ENCODE peak calls at places on chromosomes 13 and 19, in five cellular contexts. V is endodermal cell; E is ELF-1; W is nucleus accumbens; P is stimulated activated CD4-positive, alpha-beta T cell treated with anti-CD3 and anti-CD28 coated beads, TNF-alpha, amount 100 ng/mL, for 1 hour. T is an unnamed sample.

GRCh38 chr13:51763486-51763885 is 40.5 kb downstream of the DHRS12 start:
- DNase-seq in V (no peak), E (no peak), W (no peak), P (no peak), T (peak)

GRCh38 chr13:31431722-31432137 is 232.0 kb downstream of the B3GLCT start:
- DNase-seq in V (peak), E (peak), W (no peak), P (no peak), T (peak)

GRCh38 chr19:35639321-35639639 is 2.3 kb upstream of the ETV2 start:
- DNase-seq in V (no peak), E (no peak), W (no peak), P (no peak), T (no peak)

GRCh38 chr13:69904784-69905183 is 202.8 kb upstream of the ATXN8OS start:
- DNase-seq in V (no peak), E (no peak), W (no peak), P (no peak), T (no peak)

GRCh38 chr13:110650436-110650835 is 35.1 kb downstream of the NAXD start:
- DNase-seq in V (peak), E (no peak), W (no peak), P (no peak), T (no peak)

GRCh38 chr13:60933638-60934037 is 482.0 kb downstream of the PCDH20 start:
- DNase-seq in V (no peak), E (no peak), W (no peak), P (no peak), T (no peak)

GRCh38 chr19:11164879-11165406 is 9.4 kb upstream of the SPC24 start:
- DNase-seq in V (no peak), E (no peak), W (peak), P (no peak), T (no peak)

GRCh38 chr13:66933994-66934393 is 296.1 kb downstream of the PCDH9 start:
- DNase-seq in V (no peak), E (no peak), W (peak), P (no peak), T (no peak)

GRCh38 chr19:4284176-4284958 is 5.3 kb downstream of the SHD start:
- DNase-seq in V (peak), E (peak), W (no peak), P (no peak), T (peak)

GRCh38 chr19:30471441-30471840 is 99.3 kb downstream of the ZNF536 start:
- DNase-seq in V (no peak), E (no peak), W (no peak), P (no peak), T (no peak)

GRCh38 chr19:852136-853013 is at the start of gene ELANE:
- DNase-seq in V (no peak), E (no peak), W (no peak), P (no peak), T (no peak)

GRCh38 chr13:28245465-28245864 is 107.1 kb downstream of the PAN3 start:
- DNase-seq in V (no peak), E (no peak), W (no peak), P (no peak), T (no peak)

GRCh38 chr13:27359203-27359821 is 65.1 kb upstream of the GTF3A start:
- DNase-seq in V (peak), E (peak), W (peak), P (no peak), T (peak)

GRCh38 chr19:955803-956746 is 28.1 kb upstream of the WDR18 start:
- DNase-seq in V (no peak), E (peak), W (no peak), P (no peak), T (peak)

GRCh38 chr13:99227909-99228688 is 27.4 kb downstream of the UBAC2 start:
- DNase-seq in V (no peak), E (no peak), W (no peak), P (no peak), T (no peak)

GRCh38 chr13:99282264-99283231 is 24.4 kb upstream of the GPR18 start:
- DNase-seq in V (no peak), E (no peak), W (no peak), P (no peak), T (no peak)

GRCh38 chr13:42380420-42381164 is 108.6 kb downstream of the AKAP11 start:
- DNase-seq in V (no peak), E (no peak), W (no peak), P (no peak), T (no peak)

GRCh38 chr19:7191946-7192691 is 102.1 kb downstream of the INSR start:
- DNase-seq in V (no peak), E (no peak), W (no peak), P (no peak), T (no peak)

GRCh38 chr19:11736696-11737095 is 2.0 kb downstream of the ZNF823 start:
- DNase-seq in V (no peak), E (peak), W (no peak), P (no peak), T (peak)

GRCh38 chr13:29429496-29429895 is 166.0 kb downstream of the SLC7A1 start:
- DNase-seq in V (no peak), E (no peak), W (no peak), P (no peak), T (no peak)